ENCODE peak calls at places on chromosomes 16 and 17, in four cellular contexts. B is WTC11, U is K562, W is HepG2. F is an unnamed sample.

GRCh38 chr16:12703935-12704334 is 99.8 kb downstream of the CPPED1 start:
- DNase-seq in U (no peak), B (no peak), W (no peak), F (no peak)

GRCh38 chr16:23508589-23509440 is 1.5 kb downstream of the GGA2 start:
- DNase-seq in B (peak; percentile 37), U (peak; percentile 28), W (no peak), F (peak; percentile 17)

GRCh38 chr17:56478836-56479447 is 114.6 kb upstream of the NOG start:
- DNase-seq in B (peak; percentile 33), W (peak; percentile 41), U (peak; percentile 18), F (peak; percentile 39)

GRCh38 chr16:7835032-7835431 is 502.4 kb downstream of the RBFOX1 start:
- DNase-seq in B (no peak), W (no peak), U (no peak), F (no peak)

GRCh38 chr17:18186271-18186982 is 2.8 kb downstream of the ALKBH5 start:
- DNase-seq in U (no peak), W (no peak), B (no peak), F (no peak)

GRCh38 chr17:63989622-63990345 is 8.4 kb upstream of the PRR29 start:
- DNase-seq in B (no peak), W (no peak), U (no peak), F (no peak)

GRCh38 chr16:47774661-47775060 is 313.5 kb downstream of the PHKB start:
- DNase-seq in U (no peak), B (peak; percentile 52), W (peak; percentile 67), F (no peak)

GRCh38 chr17:77386502-77387192 is 245.9 kb downstream of the SEC14L1 start:
- DNase-seq in B (no peak), W (no peak), U (no peak), F (no peak)

GRCh38 chr17:82931696-82932060 is 91.9 kb upstream of the ZNF750 start:
- DNase-seq in B (no peak), U (no peak), W (no peak), F (no peak)

GRCh38 chr16:68481636-68482035 is 33.3 kb upstream of the SMPD3 start:
- DNase-seq in B (no peak), W (no peak), U (no peak), F (no peak)

GRCh38 chr17:82277851-82278250 is 4.4 kb upstream of the CSNK1D start:
- DNase-seq in W (no peak), U (no peak), B (no peak), F (no peak)

GRCh38 chr17:38509772-38510423 is 81.6 kb downstream of the ARHGAP23 start:
- DNase-seq in W (no peak), B (peak; percentile 61), U (no peak), F (no peak)

GRCh38 chr17:48551206-48551597 is 6.3 kb upstream of the HOXB2 start:
- DNase-seq in W (no peak), U (no peak), B (no peak), F (no peak)

GRCh38 chr17:47184671-47185070 is 4.4 kb downstream of the CDC27 start:
- DNase-seq in B (no peak), W (no peak), U (no peak), F (no peak)

GRCh38 chr17:72997559-72997958 is 94.9 kb downstream of the SLC39A11 start:
- DNase-seq in U (no peak), W (no peak), B (no peak), F (no peak)

GRCh38 chr17:44775136-44775837 is 16.5 kb downstream of the ADAM11 start:
- DNase-seq in B (peak; percentile 100), W (peak; percentile 98), U (no peak), F (peak; percentile 99)
- TF ChIP-seq ELF4 in B (no peak), W (no peak), U (no peak), F (no peak)

DNA sequence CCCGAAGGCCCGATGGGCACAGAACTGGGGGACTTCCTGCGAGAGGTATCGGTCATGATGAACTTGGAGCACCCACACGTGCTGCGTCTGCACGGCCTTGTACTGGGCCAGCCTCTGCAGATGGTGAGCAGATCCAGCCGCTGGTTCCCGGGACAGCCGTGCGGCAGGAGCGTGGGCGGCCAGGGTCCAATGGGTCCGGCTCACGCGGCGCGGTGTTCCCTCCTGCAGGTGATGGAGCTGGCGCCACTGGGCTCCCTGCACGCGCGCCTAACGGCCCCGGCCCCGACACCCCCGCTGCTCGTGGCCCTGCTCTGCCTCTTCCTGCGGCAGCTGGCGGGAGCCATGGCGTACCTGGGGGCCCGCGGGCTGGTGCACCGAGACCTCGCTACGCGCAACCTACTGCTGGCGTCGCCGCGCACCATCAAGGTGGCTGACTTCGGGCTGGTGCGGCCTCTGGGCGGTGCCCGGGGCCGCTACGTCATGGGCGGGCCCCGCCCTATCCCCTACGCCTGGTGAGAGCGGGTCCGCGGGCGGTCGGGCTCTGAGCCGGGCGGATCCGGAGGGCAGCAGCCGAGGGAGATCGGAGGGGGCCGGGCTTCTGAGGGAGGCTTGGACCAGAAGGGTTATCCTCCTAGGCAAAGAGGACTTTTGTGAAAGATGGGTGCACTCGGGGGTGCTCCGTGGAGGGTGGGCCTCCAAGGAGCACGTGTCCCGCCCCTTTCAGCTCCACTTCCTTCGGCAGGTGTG is 3.0 kb downstream of the TNK1 start:
- DNase-seq in W (no peak), B (peak; percentile 87), U (no peak), F (no peak)
- TF ChIP-seq ELF4 in W (no peak), B (no peak), U (no peak), F (no peak)

GRCh38 chr16:2960183-2961010 is 3.7 kb upstream of the KREMEN2 start:
- DNase-seq in U (no peak), W (no peak), B (no peak), F (no peak)

GRCh38 chr16:2962334-2963073 is 1.6 kb upstream of the KREMEN2 start:
- DNase-seq in W (no peak), B (no peak), U (no peak), F (no peak)

GRCh38 chr16:2956566-2956956 is 7.5 kb upstream of the KREMEN2 start:
- DNase-seq in U (no peak), B (no peak), W (no peak), F (no peak)

GRCh38 chr16:2955779-2956565 is 8.1 kb upstream of the KREMEN2 start:
- DNase-seq in U (no peak), B (peak; percentile 40), W (no peak), F (no peak)

GRCh38 chr16:2959206-2959605 is 4.9 kb upstream of the KREMEN2 start:
- DNase-seq in B (no peak), W (no peak), U (no peak), F (no peak)
- TF ChIP-seq ELF4 in B (no peak), W (no peak), U (no peak), F (no peak)

DNA sequence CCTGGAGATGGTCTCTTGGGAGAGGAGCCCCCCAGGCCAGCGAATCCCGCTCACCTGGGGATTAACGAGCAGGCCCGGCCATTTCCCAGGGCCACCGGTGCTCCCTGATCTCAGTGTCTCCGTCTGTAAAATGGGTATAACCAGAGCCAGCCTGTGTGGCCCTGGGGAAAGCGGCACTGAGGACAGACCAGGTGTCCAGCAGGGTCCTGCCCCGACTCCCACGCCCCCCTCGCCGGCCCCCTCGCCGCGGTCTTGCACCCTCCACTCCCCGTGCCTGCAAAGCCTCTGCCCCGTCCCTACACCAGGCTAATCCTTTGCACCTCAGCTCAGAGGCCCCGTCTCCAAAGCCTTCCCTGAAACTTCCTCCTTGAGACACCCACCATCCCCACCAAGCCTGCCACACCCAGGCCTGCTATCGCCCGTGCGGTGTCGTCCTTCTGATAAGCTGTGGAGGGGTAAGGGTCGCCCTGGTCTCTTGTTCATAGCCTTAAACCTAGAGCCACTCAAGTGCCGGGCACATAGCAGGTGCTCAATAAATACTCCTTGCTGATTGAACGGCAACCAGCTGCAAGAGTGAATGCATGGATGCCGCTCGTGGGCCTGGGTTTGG is 259.1 kb downstream of the C16orf95 start:
- DNase-seq in W (no peak), U (no peak), B (no peak), F (no peak)
- TF ChIP-seq ELF4 in W (no peak), U (no peak), B (no peak), F (no peak)

GRCh38 chr17:59512844-59513383 is 52.5 kb upstream of the DHX40 start:
- DNase-seq in B (no peak), W (no peak), U (no peak), F (no peak)
- TF ChIP-seq ELF4 in B (no peak), W (no peak), U (no peak), F (no peak)

GRCh38 chr16:88478115-88478514 is 25.0 kb downstream of the ZFPM1 start:
- DNase-seq in U (no peak), B (no peak), W (no peak), F (no peak)
- TF ChIP-seq ELF4 in U (no peak), B (no peak), W (no peak), F (no peak)

GRCh38 chr16:4408323-4408690 is 8.1 kb downstream of the CORO7 start:
- DNase-seq in W (no peak), B (no peak), U (no peak), F (no peak)

GRCh38 chr16:4410335-4411075 is 5.9 kb downstream of the CORO7 start:
- DNase-seq in U (no peak), W (no peak), B (no peak), F (no peak)

GRCh38 chr16:4404967-4405696 is 11.3 kb downstream of the CORO7 start:
- DNase-seq in B (no peak), W (no peak), U (no peak), F (no peak)

GRCh38 chr16:4409081-4409932 is 7.1 kb downstream of the CORO7 start:
- DNase-seq in B (no peak), W (no peak), U (no peak), F (no peak)

DNA sequence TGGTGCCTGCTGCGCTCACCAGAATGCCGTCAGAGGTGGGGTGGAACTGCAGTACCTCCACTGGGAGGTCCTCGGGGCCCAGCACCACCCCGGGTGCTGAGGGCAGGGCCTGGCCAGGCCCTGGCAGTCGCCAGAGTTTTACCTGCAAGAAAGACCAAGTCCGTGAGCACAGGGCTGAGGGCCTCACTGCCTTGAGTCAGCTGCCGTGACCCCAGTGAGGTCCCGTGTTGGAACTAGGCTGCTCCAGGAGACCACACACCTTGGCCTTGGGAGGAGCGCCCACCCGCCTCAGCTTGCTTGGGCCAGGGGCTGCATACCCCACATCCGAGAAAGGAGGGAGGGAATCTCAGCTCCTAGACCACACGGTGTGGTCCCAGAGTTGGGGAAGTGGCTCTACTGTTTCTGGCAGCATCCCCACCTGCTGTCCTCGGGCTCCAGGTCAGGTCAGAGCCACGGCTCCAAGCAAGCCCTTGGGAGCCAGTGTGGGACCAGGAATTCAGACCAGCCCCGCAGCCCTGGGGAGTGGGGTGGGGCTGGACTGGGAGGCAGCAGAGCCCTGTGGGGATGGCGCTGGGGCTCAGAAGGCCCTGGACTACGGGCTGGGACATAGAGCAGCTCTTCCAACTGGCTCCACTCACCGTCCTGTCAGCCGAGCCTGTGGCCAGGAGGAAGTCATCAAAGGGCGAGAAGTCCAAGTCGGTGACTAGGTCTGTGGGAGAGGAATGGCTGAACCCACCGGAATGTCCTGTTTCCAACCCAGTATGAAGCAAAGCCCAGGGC is 8.7 kb downstream of the CORO7 start:
- DNase-seq in B (no peak), U (no peak), W (no peak), F (no peak)
- TF ChIP-seq ELF4 in B (no peak), U (no peak), W (no peak), F (no peak)

F was measured in HEK293T.